ENCODE peak calls at places on chromosomes 11 and 22, in five cellular contexts. L, W, S, C and I are unnamed samples.

GRCh38 chr11:59172345-59173079 is 580 bp downstream of the DTX4 start:
- DNase-seq in L (peak), W (peak), S (no peak), C (peak), I (no peak)

GRCh38 chr11:3669128-3669527 is 2.1 kb downstream of the CHRNA10 start:
- DNase-seq in L (no peak), W (no peak), S (no peak), C (no peak), I (no peak)

GRCh38 chr22:20245577-20246367 is 22.3 kb downstream of the RTN4R start:
- DNase-seq in L (no peak), W (no peak), S (no peak), C (no peak), I (no peak)

GRCh38 chr11:112292785-112293407 is 32.2 kb upstream of the PLET1 start:
- DNase-seq in L (no peak), W (no peak), S (no peak), C (no peak), I (peak)

GRCh38 chr11:111733009-111733408 is 33.2 kb downstream of the PPP2R1B start:
- DNase-seq in L (no peak), W (no peak), S (no peak), C (no peak), I (no peak)

GRCh38 chr22:47270463-47271135 is 508.1 kb downstream of the TBC1D22A start:
- DNase-seq in L (no peak), W (peak), S (no peak), C (no peak), I (no peak)

GRCh38 chr22:25081409-25081824 is 118.2 kb upstream of the CRYBB3 start:
- DNase-seq in L (peak), W (peak), S (no peak), C (no peak), I (peak)

GRCh38 chr11:45265963-45266692 is 20.0 kb downstream of the SYT13 start:
- DNase-seq in L (no peak), W (no peak), S (no peak), C (no peak), I (no peak)

GRCh38 chr11:17343907-17344306 is 7.7 kb upstream of the NCR3LG1 start:
- DNase-seq in L (no peak), W (no peak), S (no peak), C (no peak), I (no peak)

GRCh38 chr22:29773233-29773632 is 6.1 kb downstream of the UQCR10 start:
- DNase-seq in L (no peak), W (no peak), S (peak), C (no peak), I (peak)

GRCh38 chr11:135019343-135019742 is 607.3 kb upstream of the B3GAT1 start:
- DNase-seq in L (no peak), W (no peak), S (no peak), C (no peak), I (no peak)

GRCh38 chr11:67409261-67409666 is 5.4 kb downstream of the TBC1D10C start:
- DNase-seq in L (no peak), W (no peak), S (no peak), C (no peak), I (no peak)

GRCh38 chr11:12799373-12799835 is 125.2 kb downstream of the TEAD1 start:
- DNase-seq in L (no peak), W (no peak), S (no peak), C (no peak), I (no peak)

GRCh38 chr11:77205467-77206263 is 77.6 kb downstream of the MYO7A start:
- DNase-seq in L (no peak), W (no peak), S (no peak), C (no peak), I (no peak)

GRCh38 chr11:48013269-48013901 is 33.0 kb downstream of the PTPRJ start:
- DNase-seq in L (peak), W (no peak), S (no peak), C (no peak), I (peak)

GRCh38 chr22:21457023-21457787 is 10.0 kb upstream of the TMEM191C start:
- DNase-seq in L (peak), W (no peak), S (no peak), C (no peak), I (peak)

GRCh38 chr22:28874061-28874460 is 9.3 kb upstream of the ZNRF3 start:
- DNase-seq in L (no peak), W (no peak), S (no peak), C (no peak), I (no peak)

GRCh38 chr11:129374993-129375721 is 491 bp upstream of the BARX2 start:
- DNase-seq in L (no peak), W (no peak), S (no peak), C (no peak), I (peak)

DNA sequence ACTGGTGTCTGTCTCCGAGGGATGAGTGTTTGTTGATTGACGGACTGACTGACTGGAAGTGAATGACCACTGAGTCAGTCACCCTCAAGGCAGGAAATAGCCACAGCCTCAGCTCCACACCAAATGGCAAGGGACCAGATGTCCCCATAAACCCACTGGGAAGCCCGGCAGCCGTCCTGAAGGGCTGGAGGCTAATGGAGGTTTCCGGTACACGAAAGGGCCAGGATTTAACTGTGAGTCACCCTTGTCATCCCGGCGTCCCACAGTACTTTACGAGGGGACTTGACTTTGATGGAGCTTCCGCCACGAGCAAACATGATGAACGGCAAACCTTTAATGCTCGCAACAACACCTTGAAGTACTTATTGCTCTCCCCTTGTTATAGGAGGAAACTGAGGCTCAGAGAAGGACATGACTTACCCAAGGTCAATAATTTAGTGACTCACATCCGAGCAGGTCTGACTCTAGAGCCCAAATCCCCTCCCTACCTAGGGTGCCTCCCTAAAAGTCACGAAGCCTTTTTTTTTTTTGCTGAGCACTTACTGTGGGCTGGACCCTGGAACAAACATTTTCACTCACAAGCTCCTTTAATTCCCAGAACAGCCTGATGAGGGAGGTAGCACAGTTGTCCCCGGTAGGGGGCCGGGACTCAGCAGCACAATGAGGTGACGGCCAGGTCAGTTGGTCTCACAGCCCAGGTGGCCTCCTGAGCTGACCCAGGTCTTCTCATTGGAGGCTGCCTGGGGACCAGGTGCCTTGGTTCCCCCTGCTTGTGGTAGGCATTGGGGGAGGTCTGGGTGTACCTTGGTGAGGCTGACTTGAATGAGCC is 25.2 kb upstream of the GCAT start:
- DNase-seq in L (peak), W (peak), S (no peak), C (no peak), I (no peak)
- H3K4me2 ChIP-seq in L (peak), W (peak), S (no peak), C (no peak), I (no peak)

GRCh38 chr22:33906475-33906874 is 13.8 kb downstream of the LARGE1 start:
- DNase-seq in L (no peak), W (no peak), S (no peak), C (no peak), I (no peak)

GRCh38 chr22:33906954-33907353 is 13.3 kb downstream of the LARGE1 start:
- DNase-seq in L (no peak), W (no peak), S (no peak), C (no peak), I (no peak)

GRCh38 chr22:33909906-33910305 is 10.4 kb downstream of the LARGE1 start:
- DNase-seq in L (no peak), W (no peak), S (no peak), C (no peak), I (no peak)

GRCh38 chr22:33909075-33909458 is 11.2 kb downstream of the LARGE1 start:
- DNase-seq in L (peak), W (no peak), S (no peak), C (no peak), I (no peak)

GRCh38 chr22:33908201-33909074 is 11.8 kb downstream of the LARGE1 start:
- DNase-seq in L (no peak), W (no peak), S (no peak), C (no peak), I (no peak)
- TF ChIP-seq HDAC2 in L (no peak), W (no peak), S (no peak), C (no peak), I (no peak)

DNA sequence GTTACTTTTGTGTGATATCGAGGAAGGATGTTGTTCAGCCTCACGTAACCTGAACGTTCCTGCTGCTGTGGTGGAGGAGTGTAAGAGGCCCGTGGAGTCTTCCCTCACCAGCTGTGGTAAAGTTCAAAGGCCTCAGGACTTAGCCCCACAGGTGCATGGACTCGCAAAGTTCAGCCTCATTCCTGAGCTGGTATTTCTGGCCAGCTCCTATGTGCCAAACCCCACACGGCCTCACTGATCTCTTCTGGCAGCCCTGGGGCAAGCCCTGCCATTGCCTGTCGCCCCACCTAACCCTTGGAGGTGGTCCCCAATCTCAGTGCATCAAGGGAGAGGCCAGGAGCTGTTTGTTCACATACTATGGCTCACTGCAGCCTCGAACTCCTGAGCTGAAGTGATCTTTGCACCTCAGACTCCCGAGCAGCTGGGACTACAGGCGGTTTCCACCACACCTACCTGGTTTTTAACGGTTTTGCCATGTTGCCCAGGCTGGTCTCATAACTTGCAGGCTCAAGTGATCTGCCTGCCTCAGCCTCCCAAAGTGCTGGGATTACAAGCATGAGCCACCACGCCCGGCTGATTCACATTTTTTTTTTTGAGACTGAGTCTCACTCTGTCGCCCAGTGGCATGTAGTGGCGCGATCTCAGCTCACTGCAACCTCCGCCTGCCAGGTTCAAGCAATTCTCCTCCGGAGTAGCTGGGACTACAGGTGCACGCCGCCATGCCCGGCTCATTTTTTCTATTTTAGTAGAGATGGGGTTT is 2.2 kb downstream of the PHRF1 start:
- DNase-seq in L (no peak), W (no peak), S (no peak), C (no peak), I (no peak)
- H3K4me2 ChIP-seq in L (peak), W (peak), S (peak), C (peak), I (peak)

GRCh38 chr11:115581871-115582639 is 77.8 kb upstream of the CADM1 start:
- DNase-seq in L (no peak), W (no peak), S (peak), C (no peak), I (peak)
- TF ChIP-seq HDAC2 in L (no peak), W (no peak), S (no peak), C (no peak), I (no peak)

GRCh38 chr22:46027219-46028068 is 50.5 kb upstream of the WNT7B start:
- DNase-seq in L (peak), W (peak), S (no peak), C (no peak), I (no peak)
- H3K4me2 ChIP-seq in L (peak), W (peak), S (peak), C (peak), I (peak)

DNA sequence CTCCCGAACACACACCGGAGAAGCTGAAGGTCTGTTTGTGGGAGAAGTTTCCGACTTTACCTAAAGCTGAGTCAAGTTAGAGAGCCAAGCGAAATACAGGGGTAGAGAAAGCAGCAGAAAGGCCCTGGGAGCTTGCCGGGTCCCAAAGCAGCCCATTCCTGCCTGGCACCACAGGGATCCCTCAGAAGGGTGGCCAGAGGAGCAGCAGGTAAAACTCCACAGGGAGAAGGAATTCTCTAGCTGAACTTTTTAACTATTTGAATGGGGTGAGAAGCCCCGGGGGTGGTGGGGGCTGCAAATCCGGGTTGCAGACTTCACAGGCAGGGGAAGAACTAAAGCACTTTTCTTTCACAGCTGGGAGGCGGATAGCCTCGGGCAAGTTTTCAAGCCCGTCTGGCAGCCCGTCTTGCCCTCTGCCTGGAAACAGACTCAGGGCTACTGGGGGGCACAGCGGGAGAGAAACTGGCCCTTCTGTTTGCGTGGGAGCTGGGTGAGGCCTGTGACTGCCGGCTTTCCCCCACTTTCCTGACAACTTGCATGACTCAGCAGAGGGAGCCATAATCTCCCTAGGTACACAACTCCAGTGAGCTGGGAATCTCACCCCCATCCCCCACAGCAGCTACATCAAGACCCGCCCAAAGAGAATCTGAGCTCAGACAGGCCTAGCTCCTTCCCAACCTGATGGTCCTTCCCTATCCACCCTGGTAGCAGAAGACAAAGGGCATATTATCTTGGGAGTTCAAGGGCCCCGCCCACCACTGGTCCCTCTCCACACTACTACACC is 311.0 kb downstream of the SBF2 start:
- DNase-seq in L (peak), W (peak), S (peak), C (no peak), I (peak)
- TF ChIP-seq HDAC2 in L (no peak), W (no peak), S (no peak), C (no peak), I (no peak)

GRCh38 chr11:133157180-133157579 is 375.1 kb downstream of the OPCML start:
- DNase-seq in L (no peak), W (no peak), S (no peak), C (no peak), I (no peak)
- H3K4me2 ChIP-seq in L (no peak), W (no peak), S (no peak), C (no peak), I (no peak)

GRCh38 chr22:49879871-49880270 is 26.2 kb downstream of the ZBED4 start:
- DNase-seq in L (no peak), W (no peak), S (no peak), C (no peak), I (no peak)

GRCh38 chr22:49881856-49882255 is 28.2 kb downstream of the ZBED4 start:
- DNase-seq in L (no peak), W (no peak), S (no peak), C (peak), I (no peak)

GRCh38 chr22:49882519-49883293 is 29.1 kb downstream of the ZBED4 start:
- DNase-seq in L (no peak), W (no peak), S (no peak), C (no peak), I (no peak)

GRCh38 chr22:49878206-49878605 is 24.6 kb downstream of the ZBED4 start:
- DNase-seq in L (no peak), W (no peak), S (no peak), C (no peak), I (no peak)

GRCh38 chr22:49880281-49880680 is 26.6 kb downstream of the ZBED4 start:
- DNase-seq in L (no peak), W (no peak), S (no peak), C (peak), I (no peak)
- TF ChIP-seq HDAC2 in L (no peak), W (no peak), S (no peak), C (no peak), I (no peak)

DNA sequence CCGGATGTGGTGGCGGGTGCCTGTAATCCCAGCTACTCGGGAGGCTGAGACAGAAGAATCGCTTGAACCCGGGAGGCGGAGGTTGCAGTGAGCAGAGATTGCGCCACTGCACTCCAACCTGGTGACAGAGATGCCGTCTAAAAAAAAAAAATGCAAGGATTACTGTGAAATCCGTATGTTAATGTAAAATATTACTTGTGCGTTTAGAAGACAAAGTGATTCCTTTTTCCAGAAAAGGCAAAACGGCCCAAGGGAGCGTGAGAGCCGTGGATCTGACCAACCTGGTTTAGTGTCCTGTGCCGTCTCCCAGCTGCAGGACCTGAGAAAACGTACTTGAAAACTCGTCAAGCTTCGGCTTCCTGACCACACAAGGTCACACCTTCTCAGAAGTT is 905 bp downstream of the HDHD5 start:
- DNase-seq in L (no peak), W (no peak), S (no peak), C (no peak), I (no peak)
- H3K4me2 ChIP-seq in L (peak), W (peak), S (peak), C (peak), I (peak)